ENCODE peak calls at places on chromosomes 2 and 18, in four cellular contexts. P, E, B and Z are unnamed samples.

GRCh38 chr2:148660999-148661398 is 16.4 kb downstream of the EPC2 start:
- DNase-seq in E (no peak), P (peak; percentile 20), B (no peak), Z (no peak)

GRCh38 chr2:239991689-239992314 is 33.3 kb downstream of the NDUFA10 start:
- DNase-seq in P (peak; percentile 68), B (peak; percentile 60), E (no peak), Z (no peak)

GRCh38 chr2:168954256-168954655 is 53.2 kb downstream of the G6PC2 start:
- DNase-seq in E (no peak), P (no peak), B (no peak), Z (no peak)

GRCh38 chr2:241573741-241574140 is 15.2 kb downstream of the BOK start:
- DNase-seq in P (no peak), E (no peak), B (no peak), Z (peak; percentile 20)

GRCh38 chr18:31041346-31042067 is 1.0 kb downstream of the DSC3 start:
- DNase-seq in B (peak; percentile 43), P (no peak), E (no peak), Z (peak; percentile 48)

GRCh38 chr2:203361922-203362321 is 33.7 kb downstream of the ABI2 start:
- DNase-seq in B (no peak), E (no peak), P (peak; percentile 51), Z (no peak)

GRCh38 chr2:171837736-171838135 is 56.3 kb downstream of the SLC25A12 start:
- DNase-seq in P (peak; percentile 24), E (no peak), B (no peak), Z (no peak)

GRCh38 chr2:159788218-159788617 is 9.8 kb downstream of the CD302 start:
- DNase-seq in B (no peak), E (no peak), P (no peak), Z (no peak)

GRCh38 chr2:237072067-237072931 is 13.4 kb upstream of the COPS8 start:
- DNase-seq in P (peak; percentile 61), E (no peak), B (peak; percentile 70), Z (peak; percentile 71)

GRCh38 chr18:318791-319291 is 51.0 kb upstream of the THOC1 start:
- DNase-seq in P (no peak), E (no peak), B (no peak), Z (no peak)

GRCh38 chr2:217223222-217223930 is 363.5 kb upstream of the TNP1 start:
- DNase-seq in E (no peak), P (peak; percentile 99), B (no peak), Z (no peak)

GRCh38 chr2:10345813-10346212 is 43.1 kb downstream of the HPCAL1 start:
- DNase-seq in E (no peak), B (no peak), P (no peak), Z (no peak)

GRCh38 chr2:171412571-171412970 is 21.2 kb downstream of the METTL8 start:
- DNase-seq in B (no peak), P (no peak), E (no peak), Z (no peak)

GRCh38 chr2:39124770-39125075 is 3.9 kb upstream of the SOS1 start:
- DNase-seq in B (no peak), P (no peak), E (no peak), Z (no peak)

GRCh38 chr2:924701-925100 is 25.9 kb upstream of the SNTG2 start:
- DNase-seq in P (no peak), B (no peak), E (no peak), Z (no peak)

GRCh38 chr2:69383178-69383812 is 3.7 kb downstream of the GFPT1 start:
- DNase-seq in E (no peak), B (no peak), P (no peak), Z (no peak)

GRCh38 chr2:56807861-56808260 is 624.1 kb downstream of the CCDC85A start:
- DNase-seq in E (no peak), B (no peak), P (no peak), Z (no peak)
- H2BK15ac ChIP-seq in E (no peak overlapping the region), B (no peak overlapping the region), P (no peak overlapping the region), Z (no peak overlapping the region)

DNA sequence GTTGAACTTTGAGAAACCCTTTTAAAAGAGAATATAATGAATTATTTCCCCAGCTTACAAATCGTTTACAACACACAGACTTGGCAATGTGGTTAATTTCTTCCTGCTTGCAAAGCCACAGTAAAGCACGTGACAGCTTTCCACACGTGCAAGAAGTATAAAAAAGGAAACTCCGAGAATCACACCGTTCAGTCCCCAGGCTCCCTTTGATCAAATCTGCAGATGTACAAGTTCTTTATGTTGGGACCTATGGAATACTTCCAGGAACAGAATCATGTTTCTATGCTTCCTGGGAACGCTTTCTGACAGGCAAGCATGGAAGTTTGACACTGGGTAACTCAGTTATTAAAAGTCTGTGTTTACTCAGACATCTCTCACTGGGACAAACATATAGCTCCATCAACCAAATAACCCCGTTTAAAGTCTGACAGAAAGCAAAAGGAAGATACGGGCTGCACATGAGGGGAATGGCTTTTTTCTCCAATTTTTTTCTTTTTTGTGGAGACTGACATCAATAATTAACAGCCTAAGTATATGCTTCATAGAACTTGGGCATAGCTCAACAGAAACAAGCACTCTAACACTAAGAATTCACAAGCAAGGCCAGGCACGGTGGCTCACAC is 134.8 kb downstream of the EIPR1 start:
- DNase-seq in P (peak; percentile 27), E (no peak), B (no peak), Z (no peak)
- H4K5ac ChIP-seq in P (no peak overlapping the region), E (no peak overlapping the region), B (no peak overlapping the region), Z (no peak overlapping the region)

DNA sequence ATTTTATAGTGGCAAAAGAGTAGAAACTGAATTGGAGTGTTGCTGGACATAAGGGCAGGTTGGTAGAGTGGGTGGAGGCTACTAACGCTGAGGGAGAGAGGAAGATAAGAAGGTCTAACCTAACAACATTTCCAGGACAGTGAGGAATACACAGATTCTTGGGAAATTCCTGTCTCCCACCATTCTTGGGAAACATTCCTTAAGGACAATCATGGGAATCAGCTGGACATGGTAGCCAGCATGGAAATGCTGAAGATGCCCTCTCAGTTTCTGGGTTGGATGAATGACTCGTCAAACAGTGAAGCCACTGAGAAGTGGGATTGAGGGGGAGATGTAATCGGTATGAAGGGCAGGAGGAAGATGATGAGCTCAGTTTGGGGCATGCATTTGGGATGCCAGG is 265.4 kb downstream of the AFF3 start:
- DNase-seq in P (no peak), E (no peak), B (peak; percentile 70), Z (no peak)
- H2BK15ac ChIP-seq in P (peak overlapping the region; percentile 43), E (no peak overlapping the region), B (no peak overlapping the region), Z (no peak overlapping the region)

DNA sequence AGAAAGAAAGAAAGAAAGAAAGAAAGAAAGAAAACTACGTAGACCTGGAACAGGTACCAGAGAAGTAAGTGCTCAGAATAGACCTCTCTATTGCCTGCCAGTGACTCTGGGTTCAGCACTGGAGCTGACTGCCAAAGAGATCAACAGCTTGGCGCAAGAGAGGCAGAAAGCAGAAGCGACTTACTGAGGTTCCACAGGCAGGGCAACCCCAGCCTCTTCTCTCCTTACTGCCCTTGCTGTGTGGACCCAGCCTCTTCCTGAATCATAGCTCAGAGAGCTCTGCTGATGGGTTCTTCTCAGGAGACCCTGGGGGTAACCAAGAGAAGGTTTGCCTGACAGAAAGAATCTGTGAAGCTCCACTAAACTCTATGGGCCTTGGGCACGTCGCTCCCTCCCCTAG is 7.1 kb downstream of the CAPN13 start:
- DNase-seq in P (no peak), E (no peak), B (no peak), Z (no peak)
- H4K5ac ChIP-seq in P (no peak overlapping the region), E (no peak overlapping the region), B (no peak overlapping the region), Z (no peak overlapping the region)

GRCh38 chr2:42360890-42361727 is at the start of gene COX7A2L:
- DNase-seq in P (peak; percentile 97), B (peak; percentile 98), E (peak; percentile 94), Z (peak; percentile 97)
- H2BK15ac ChIP-seq in P (peak within 1 kb of the TSS; percentile 100), B (no peak within 1 kb of the TSS), E (no peak within 1 kb of the TSS), Z (peak within 1 kb of the TSS; percentile 97)